ENCODE peak calls at places on chromosomes 11 and 22, in four cellular contexts. One of them, this sample, is unnamed.

GRCh38 chr11:33687733-33688479 is 12.7 kb downstream of the C11orf91 start:
- DNase-seq in H1: no peak
- DNase-seq in K562: peak
- DNase-seq in IMR-90: peak
- DNase-seq in this sample: peak

GRCh38 chr11:5938603-5938965 is 3.5 kb upstream of the OR56A3 start:
- DNase-seq in IMR-90: no peak
- DNase-seq in K562: no peak
- DNase-seq in H1: no peak
- DNase-seq in this sample: no peak

GRCh38 chr11:132064987-132065620 is 694.7 kb downstream of the NTM start:
- DNase-seq in H1: no peak
- DNase-seq in IMR-90: peak
- DNase-seq in K562: no peak
- DNase-seq in this sample: no peak

GRCh38 chr22:43501951-43502874 is 90.4 kb downstream of the MPPED1 start:
- DNase-seq in H1: no peak
- DNase-seq in K562: no peak
- DNase-seq in IMR-90: no peak
- DNase-seq in this sample: no peak

GRCh38 chr11:122453586-122453985 is 201.9 kb upstream of the UBASH3B start:
- DNase-seq in K562: no peak
- DNase-seq in H1: no peak
- DNase-seq in IMR-90: no peak
- DNase-seq in this sample: no peak

GRCh38 chr22:29032584-29032983 is 29.0 kb downstream of the C22orf31 start:
- DNase-seq in IMR-90: peak
- DNase-seq in K562: no peak
- DNase-seq in H1: no peak
- DNase-seq in this sample: no peak

GRCh38 chr11:40384991-40385390 is 1074.5 kb downstream of the LRRC4C start:
- DNase-seq in H1: no peak
- DNase-seq in IMR-90: peak
- DNase-seq in K562: no peak
- DNase-seq in this sample: no peak

GRCh38 chr11:13965337-13965736 is 2.8 kb downstream of the SPON1 start:
- DNase-seq in IMR-90: no peak
- DNase-seq in H1: no peak
- DNase-seq in K562: no peak
- DNase-seq in this sample: no peak

GRCh38 chr11:100849009-100849913 is 162.2 kb downstream of the ARHGAP42 start:
- DNase-seq in IMR-90: peak
- DNase-seq in K562: no peak
- DNase-seq in H1: no peak
- DNase-seq in this sample: no peak

GRCh38 chr11:8826901-8827560 is 84.0 kb upstream of the AKIP1 start:
- DNase-seq in IMR-90: no peak
- DNase-seq in H1: no peak
- DNase-seq in K562: peak
- DNase-seq in this sample: no peak

GRCh38 chr11:128187377-128187776 is 400.0 kb downstream of the ETS1 start:
- DNase-seq in H1: no peak
- DNase-seq in K562: no peak
- DNase-seq in IMR-90: no peak
- DNase-seq in this sample: no peak

GRCh38 chr11:64619811-64620285 is 28.8 kb downstream of the SLC22A12 start:
- DNase-seq in H1: no peak
- DNase-seq in IMR-90: peak
- DNase-seq in K562: peak
- DNase-seq in this sample: no peak

GRCh38 chr11:626475-627272 is at the start of gene SCT:
- DNase-seq in K562: no peak
- DNase-seq in IMR-90: no peak
- DNase-seq in H1: no peak
- DNase-seq in this sample: no peak

GRCh38 chr22:26837784-26838520 is 180.6 kb downstream of the MIAT start:
- DNase-seq in IMR-90: no peak
- DNase-seq in K562: no peak
- DNase-seq in H1: no peak
- DNase-seq in this sample: no peak

DNA sequence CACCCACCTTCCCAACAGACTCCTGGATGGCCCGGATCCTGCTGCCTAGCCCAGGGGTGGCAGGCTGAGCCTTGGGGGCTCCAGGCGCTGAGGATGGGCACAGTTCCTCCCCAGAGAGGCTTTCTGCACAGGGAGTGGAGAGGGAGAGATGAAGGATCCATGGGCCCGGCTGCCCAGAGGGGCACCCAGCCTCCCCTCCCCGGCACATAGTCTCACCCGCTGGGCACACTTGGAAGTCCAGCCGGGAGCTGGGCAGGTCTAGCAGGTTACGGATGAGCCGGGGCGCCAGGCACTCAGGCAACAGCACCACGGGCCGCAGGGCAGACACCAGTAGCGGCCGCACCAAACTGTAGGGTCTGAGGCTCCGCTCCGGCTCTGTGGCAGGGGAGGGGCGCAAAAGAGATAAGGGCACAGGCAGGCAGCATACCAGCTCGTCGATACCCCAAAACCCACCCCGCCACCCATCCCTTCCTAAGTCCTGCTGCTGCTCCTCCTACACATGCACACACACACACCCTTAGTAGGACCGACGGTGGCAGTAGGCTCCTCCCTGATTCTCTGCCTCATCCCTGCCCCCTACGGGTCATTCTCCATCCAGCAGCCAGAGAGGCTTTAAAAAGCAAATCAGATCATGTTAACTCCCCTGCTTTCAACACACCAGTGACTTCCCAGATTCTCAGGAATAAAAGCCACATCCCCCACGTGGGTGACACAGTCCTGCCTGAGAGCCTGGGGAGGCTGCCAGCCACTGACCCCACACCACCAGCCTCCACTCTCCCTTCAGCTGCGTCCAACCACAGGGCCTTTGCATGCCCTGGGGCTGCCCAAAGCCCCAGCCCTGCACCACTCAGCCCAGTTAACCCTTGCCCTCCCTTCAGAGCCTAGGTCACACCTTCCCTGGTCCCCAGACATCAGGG is 6.5 kb upstream of the MFNG start:
- DNase-seq in H1: peak
- DNase-seq in K562: peak
- DNase-seq in IMR-90: peak
- DNase-seq in this sample: no peak
- TF ChIP-seq CHD1 in H1: no peak
- TF ChIP-seq CHD1 in K562: no peak
- TF ChIP-seq CHD1 in IMR-90: no peak
- TF ChIP-seq CHD1 in this sample: no peak

GRCh38 chr11:117314840-117315239 is 1.2 kb downstream of the BACE1 start:
- DNase-seq in H1: no peak
- DNase-seq in IMR-90: no peak
- DNase-seq in K562: peak
- DNase-seq in this sample: no peak

GRCh38 chr11:117313103-117313502 is 3.0 kb downstream of the BACE1 start:
- DNase-seq in IMR-90: no peak
- DNase-seq in K562: no peak
- DNase-seq in H1: no peak
- DNase-seq in this sample: no peak

GRCh38 chr11:117316197-117316961 is at the start of gene BACE1:
- DNase-seq in K562: no peak
- DNase-seq in IMR-90: peak
- DNase-seq in H1: peak
- DNase-seq in this sample: no peak

GRCh38 chr11:117313828-117314768 is 2.0 kb downstream of the BACE1 start:
- DNase-seq in K562: no peak
- DNase-seq in IMR-90: no peak
- DNase-seq in H1: no peak
- DNase-seq in this sample: no peak

GRCh38 chr11:117315285-117316196 is 515 bp downstream of the BACE1 start:
- DNase-seq in K562: no peak
- DNase-seq in IMR-90: no peak
- DNase-seq in H1: no peak
- DNase-seq in this sample: no peak
- TF ChIP-seq CHD1 in K562: no peak
- TF ChIP-seq CHD1 in IMR-90: no peak
- TF ChIP-seq CHD1 in H1: no peak
- TF ChIP-seq CHD1 in this sample: no peak

GRCh38 chr22:31083377-31083768 is 2.3 kb downstream of the SMTN start:
- DNase-seq in K562: no peak
- DNase-seq in H1: no peak
- DNase-seq in IMR-90: no peak
- DNase-seq in this sample: no peak

GRCh38 chr22:31080164-31080847 is 812 bp upstream of the SMTN start:
- DNase-seq in IMR-90: no peak
- DNase-seq in H1: no peak
- DNase-seq in K562: no peak
- DNase-seq in this sample: no peak

GRCh38 chr22:31082606-31083376 is 1.7 kb downstream of the SMTN start:
- DNase-seq in IMR-90: peak
- DNase-seq in H1: no peak
- DNase-seq in K562: peak
- DNase-seq in this sample: no peak

GRCh38 chr22:31080848-31081649 is at the start of gene SMTN:
- DNase-seq in IMR-90: peak
- DNase-seq in K562: peak
- DNase-seq in H1: peak
- DNase-seq in this sample: peak

GRCh38 chr22:31081963-31082605 is 966 bp downstream of the SMTN start:
- DNase-seq in H1: no peak
- DNase-seq in K562: no peak
- DNase-seq in IMR-90: peak
- DNase-seq in this sample: no peak
- TF ChIP-seq CHD1 in H1: no peak
- TF ChIP-seq CHD1 in K562: no peak
- TF ChIP-seq CHD1 in IMR-90: no peak
- TF ChIP-seq CHD1 in this sample: no peak

DNA sequence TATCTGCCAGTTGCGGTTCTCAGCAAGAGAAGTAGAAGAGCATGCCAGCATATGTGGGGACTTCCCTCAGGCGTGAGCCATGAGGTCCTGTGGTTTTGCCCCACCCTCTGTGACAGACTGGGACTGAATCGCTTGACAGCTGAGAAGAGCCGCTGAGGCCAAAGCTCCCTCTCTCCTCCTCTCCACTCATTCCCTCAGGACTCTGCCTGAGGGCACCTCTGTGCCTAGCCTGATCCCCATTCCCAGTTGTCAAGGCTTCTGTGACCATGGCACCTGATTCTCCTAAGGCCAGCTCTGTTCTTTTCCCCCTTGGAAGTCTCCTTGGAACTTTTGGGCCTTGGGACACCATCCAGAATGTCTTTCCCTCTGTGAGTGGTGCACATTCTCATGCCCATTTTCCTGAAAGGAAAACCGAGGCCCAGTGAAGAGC is 27.0 kb downstream of the ART5 start:
- DNase-seq in IMR-90: no peak
- DNase-seq in H1: no peak
- DNase-seq in K562: no peak
- DNase-seq in this sample: peak
- TF ChIP-seq CHD1 in IMR-90: no peak
- TF ChIP-seq CHD1 in H1: no peak
- TF ChIP-seq CHD1 in K562: no peak
- TF ChIP-seq CHD1 in this sample: no peak

GRCh38 chr11:110053848-110054414 is 39.3 kb upstream of the ZC3H12C start:
- DNase-seq in IMR-90: no peak
- DNase-seq in K562: no peak
- DNase-seq in H1: no peak
- DNase-seq in this sample: no peak

GRCh38 chr11:110059706-110060430 is 33.3 kb upstream of the ZC3H12C start:
- DNase-seq in IMR-90: peak
- DNase-seq in H1: no peak
- DNase-seq in K562: no peak
- DNase-seq in this sample: no peak

GRCh38 chr11:110056956-110057355 is 36.2 kb upstream of the ZC3H12C start:
- DNase-seq in H1: no peak
- DNase-seq in IMR-90: no peak
- DNase-seq in K562: no peak
- DNase-seq in this sample: no peak
- TF ChIP-seq CHD1 in H1: no peak
- TF ChIP-seq CHD1 in IMR-90: no peak
- TF ChIP-seq CHD1 in K562: no peak
- TF ChIP-seq CHD1 in this sample: no peak

GRCh38 chr11:46271407-46271806 is 6.1 kb upstream of the CREB3L1 start:
- DNase-seq in K562: no peak
- DNase-seq in H1: no peak
- DNase-seq in IMR-90: no peak
- DNase-seq in this sample: no peak

GRCh38 chr11:46273511-46274205 is 3.8 kb upstream of the CREB3L1 start:
- DNase-seq in IMR-90: no peak
- DNase-seq in H1: no peak
- DNase-seq in K562: no peak
- DNase-seq in this sample: no peak

GRCh38 chr11:46272816-46273427 is 4.5 kb upstream of the CREB3L1 start:
- DNase-seq in K562: no peak
- DNase-seq in IMR-90: peak
- DNase-seq in H1: no peak
- DNase-seq in this sample: no peak

GRCh38 chr11:46270707-46271106 is 6.8 kb upstream of the CREB3L1 start:
- DNase-seq in H1: no peak
- DNase-seq in IMR-90: no peak
- DNase-seq in K562: no peak
- DNase-seq in this sample: no peak

GRCh38 chr11:46271875-46272815 is 5.3 kb upstream of the CREB3L1 start:
- DNase-seq in K562: no peak
- DNase-seq in IMR-90: no peak
- DNase-seq in H1: no peak
- DNase-seq in this sample: no peak
- TF ChIP-seq CHD1 in K562: no peak
- TF ChIP-seq CHD1 in IMR-90: no peak
- TF ChIP-seq CHD1 in H1: no peak
- TF ChIP-seq CHD1 in this sample: no peak

DNA sequence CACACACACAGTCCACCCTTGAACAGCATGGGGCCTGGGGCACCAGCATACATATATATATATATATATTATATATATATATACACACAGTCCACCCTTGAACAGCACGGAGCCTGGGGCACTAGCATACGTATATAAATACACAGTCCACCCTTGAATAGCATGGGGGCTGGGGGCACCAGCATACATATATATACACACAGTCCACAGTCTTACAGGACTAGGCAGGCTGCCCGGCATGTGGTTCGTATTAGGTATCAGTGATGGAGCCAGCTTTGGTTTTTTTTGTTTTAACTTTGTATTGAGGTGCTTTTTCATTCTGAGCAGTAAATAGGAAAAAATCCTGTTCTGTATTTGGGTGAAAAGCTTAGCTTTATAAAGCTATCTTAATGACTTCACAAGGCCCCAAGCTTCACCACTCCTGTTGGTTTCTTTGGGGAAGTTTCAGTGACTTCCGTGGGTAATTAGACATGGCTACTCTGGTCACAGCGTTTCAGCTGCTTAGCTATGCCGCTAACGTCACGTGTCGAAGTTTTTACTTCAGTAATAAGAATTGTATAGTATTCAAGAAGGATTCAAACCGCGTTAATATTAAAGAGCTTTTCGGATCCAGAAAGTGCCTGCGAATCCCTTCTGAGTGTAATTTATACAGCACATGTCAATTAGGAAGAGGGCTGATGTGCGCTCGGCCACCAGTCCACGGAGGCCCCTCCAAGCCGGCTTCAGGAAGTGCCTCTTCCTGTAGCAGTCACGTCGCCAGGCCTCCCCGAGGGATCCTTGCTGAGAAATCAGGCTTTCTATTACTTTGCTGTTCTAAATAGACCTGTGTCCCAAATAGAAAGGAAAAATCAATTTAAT is 179.7 kb downstream of the TBC1D22A start:
- DNase-seq in H1: no peak
- DNase-seq in K562: no peak
- DNase-seq in IMR-90: peak
- DNase-seq in this sample: no peak
- TF ChIP-seq CHD1 in H1: no peak
- TF ChIP-seq CHD1 in K562: no peak
- TF ChIP-seq CHD1 in IMR-90: no peak
- TF ChIP-seq CHD1 in this sample: no peak

This sample was measured in GM12878.